ENCODE peak calls at places on chromosomes 5 and 9, in ten cellular contexts. Y is HCT116, G is SK-N-SH, Q is Calu3, M is NCI-H2107, N is mesothelial cell of epicardium, E is H54, A is OCI-LY7, X is iris pigment epithelial cell, W is astrocyte of the spinal cord. O is an unnamed sample.

GRCh38 chr5:83983852-83984251 is 263.2 kb upstream of the HAPLN1 start:
- DNase-seq in Y (no peak), G (no peak), Q (no peak), M (no peak), N (no peak), E (no peak), A (no peak), X (no peak), W (no peak), O (no peak)

GRCh38 chr5:95130951-95131350 is 153.9 kb downstream of the MCTP1 start:
- DNase-seq in Y (no peak), G (no peak), Q (no peak), M (no peak), N (no peak), E (no peak), A (no peak), X (peak), W (no peak), O (peak)

GRCh38 chr5:167573274-167574127 is 717.9 kb upstream of the WWC1 start:
- DNase-seq in Y (no peak), G (peak), Q (peak), M (no peak), N (peak), E (peak), A (no peak), X (peak), W (peak), O (peak)

GRCh38 chr5:169728-170094 is 21.6 kb upstream of the LRRC14B start:
- DNase-seq in Y (no peak), G (no peak), Q (no peak), M (no peak), N (no peak), E (no peak), A (no peak), X (no peak), W (no peak), O (no peak)

GRCh38 chr5:131677115-131677514 is 42.1 kb upstream of the RAPGEF6 start:
- DNase-seq in Y (no peak), G (no peak), Q (no peak), M (no peak), N (no peak), E (no peak), A (no peak), X (peak), W (no peak), O (peak)

GRCh38 chr9:130729145-130729544 is 35.6 kb downstream of the EXOSC2 start:
- DNase-seq in Y (no peak), G (no peak), Q (no peak), M (no peak), N (no peak), E (no peak), A (no peak), X (peak), W (no peak), O (no peak)

GRCh38 chr9:73655363-73655762 is 503.7 kb downstream of the ANXA1 start:
- DNase-seq in Y (no peak), G (peak), Q (no peak), M (no peak), N (no peak), E (no peak), A (no peak), X (no peak), W (no peak), O (no peak)

GRCh38 chr9:89592963-89593775 is 11.6 kb upstream of the GADD45G start:
- DNase-seq in Y (no peak), G (no peak), Q (peak), M (no peak), N (no peak), E (no peak), A (no peak), X (peak), W (peak), O (peak)

GRCh38 chr5:172007795-172008465 is 1.5 kb upstream of the FBXW11 start:
- DNase-seq in Y (no peak), G (no peak), Q (no peak), M (no peak), N (no peak), E (no peak), A (no peak), X (peak), W (peak), O (no peak)

GRCh38 chr5:167870055-167870454 is 421.4 kb upstream of the WWC1 start:
- DNase-seq in Y (no peak), G (no peak), Q (no peak), M (no peak), N (no peak), E (no peak), A (no peak), X (no peak), W (no peak), O (peak)

GRCh38 chr9:70602364-70603019 is 188.0 kb upstream of the KLF9 start:
- DNase-seq in Y (peak), G (peak), Q (peak), M (peak), N (peak), E (peak), A (peak), X (peak), W (peak), O (peak)